ENCODE peak calls at places on chromosomes 6 and 20, in four cellular contexts. A is CD4-positive, alpha-beta T cell; C is GM23338; E is neural progenitor cell. D is an unnamed sample.

GRCh38 chr6:129200151-129200550 is 317.2 kb downstream of the LAMA2 start:
- DNase-seq in A (no peak), E (no peak), C (no peak), D (no peak)

GRCh38 chr6:76814496-76815458 is 648.5 kb downstream of the HTR1B start:
- DNase-seq in E (no peak), A (no peak), C (no peak), D (no peak)

GRCh38 chr20:49361872-49362663 is 84.2 kb upstream of the ZNFX1 start:
- DNase-seq in A (no peak), E (no peak), C (no peak), D (no peak)

GRCh38 chr6:107820571-107821261 is 3.4 kb downstream of the SCML4 start:
- DNase-seq in E (peak; percentile 23), C (no peak), A (peak; percentile 48), D (no peak)

GRCh38 chr20:11993886-11994466 is 76.3 kb downstream of the BTBD3 start:
- DNase-seq in A (no peak), C (peak; percentile 17), E (no peak), D (no peak)

GRCh38 chr6:21836772-21837460 is 243.4 kb downstream of the SOX4 start:
- DNase-seq in E (no peak), C (no peak), A (no peak), D (no peak)

GRCh38 chr20:1507276-1507675 is 16.1 kb upstream of the SIRPB2 start:
- DNase-seq in A (no peak), C (no peak), E (peak; percentile 60), D (no peak)

GRCh38 chr6:15595461-15596173 is 67.2 kb downstream of the DTNBP1 start:
- DNase-seq in E (no peak), C (no peak), A (no peak), D (no peak)

GRCh38 chr20:1364106-1364505 is 28.7 kb downstream of the FKBP1A start:
- DNase-seq in E (no peak), C (no peak), A (no peak), D (no peak)

GRCh38 chr6:56688521-56688920 is 45.8 kb upstream of the DST start:
- DNase-seq in E (no peak), C (no peak), A (no peak), D (no peak)

GRCh38 chr20:58570181-58570859 is 55.1 kb upstream of the APCDD1L start:
- DNase-seq in C (no peak), A (no peak), E (no peak), D (no peak)

GRCh38 chr20:45359406-45360148 is 3.4 kb upstream of the SYS1 start:
- DNase-seq in E (peak; percentile 53), A (no peak), C (no peak), D (peak; percentile 56)

GRCh38 chr6:137827977-137828815 is 38.9 kb upstream of the TNFAIP3 start:
- DNase-seq in C (no peak), E (no peak), A (no peak), D (no peak)

GRCh38 chr6:16184129-16184528 is 54.3 kb upstream of the GMPR start:
- DNase-seq in E (peak; percentile 28), C (peak; percentile 43), A (no peak), D (peak; percentile 54)

GRCh38 chr6:69416739-69417138 is 380.1 kb downstream of the LMBRD1 start:
- DNase-seq in A (no peak), E (no peak), C (no peak), D (no peak)

GRCh38 chr6:74891358-74891811 is 314.5 kb downstream of the COL12A1 start:
- DNase-seq in C (no peak), E (no peak), A (no peak), D (no peak)

GRCh38 chr20:41365785-41366545 is 653 bp downstream of the EMILIN3 start:
- DNase-seq in C (peak; percentile 61), A (no peak), E (peak; percentile 62), D (no peak)

GRCh38 chr6:76831299-76831698 is 632.0 kb downstream of the HTR1B start:
- DNase-seq in C (no peak), E (no peak), A (no peak), D (no peak)

GRCh38 chr6:151119823-151120524 is 119.8 kb upstream of the AKAP12 start:
- DNase-seq in C (no peak), A (no peak), E (peak; percentile 40), D (peak; percentile 75)

GRCh38 chr6:143843689-143844405 is 709 bp downstream of the LTV1 start:
- DNase-seq in E (peak; percentile 8), C (no peak), A (no peak), D (no peak)

GRCh38 chr20:14334306-14334930 is 3.0 kb downstream of the FLRT3 start:
- DNase-seq in C (peak; percentile 63), E (peak; percentile 87), A (no peak), D (no peak)

GRCh38 chr6:138651491-138651890 is 122.1 kb upstream of the CCDC28A start:
- DNase-seq in A (no peak), C (no peak), E (no peak), D (no peak)

GRCh38 chr6:100171533-100172321 is 177.7 kb upstream of the MCHR2 start:
- DNase-seq in A (no peak), E (no peak), C (no peak), D (no peak)

GRCh38 chr20:11459090-11459877 is 458.4 kb upstream of the BTBD3 start:
- DNase-seq in E (no peak), A (no peak), C (no peak), D (no peak)

GRCh38 chr20:35305682-35306556 is 13.7 kb upstream of the FAM83C start:
- DNase-seq in A (no peak), C (no peak), E (no peak), D (peak; percentile 85)

GRCh38 chr6:35025241-35026188 is 115.6 kb downstream of the TCP11 start:
- DNase-seq in A (no peak), E (no peak), C (peak; percentile 52), D (no peak)

GRCh38 chr6:97138581-97138980 is 144.4 kb downstream of the MMS22L start:
- DNase-seq in A (no peak), C (no peak), E (no peak), D (no peak)

GRCh38 chr6:122712864-122713612 is 66.5 kb upstream of the FABP7 start:
- DNase-seq in A (no peak), C (no peak), E (peak; percentile 26), D (no peak)

GRCh38 chr6:113879186-113880096 is 22.3 kb downstream of the MARCKS start:
- DNase-seq in C (peak; percentile 80), E (peak; percentile 68), A (no peak), D (no peak)

GRCh38 chr6:15653581-15653980 is 9.2 kb downstream of the DTNBP1 start:
- DNase-seq in E (no peak), A (no peak), C (no peak), D (no peak)

GRCh38 chr20:3846378-3846739 is 275 bp upstream of the MAVS start:
- DNase-seq in C (no peak), A (no peak), E (peak; percentile 36), D (no peak)

GRCh38 chr20:45372646-45373352 is 5.3 kb downstream of the TP53TG5 start:
- DNase-seq in A (no peak), C (peak; percentile 72), E (peak; percentile 51), D (no peak)

GRCh38 chr6:81298751-81299150 is 453.7 kb downstream of the TENT5A start:
- DNase-seq in E (no peak), A (no peak), C (no peak), D (no peak)

GRCh38 chr6:41976794-41977484 is 35.3 kb upstream of the CCND3 start:
- DNase-seq in A (no peak), C (no peak), E (no peak), D (no peak)

GRCh38 chr6:78513856-78514255 is 353.5 kb upstream of the IRAK1BP1 start:
- DNase-seq in E (peak; percentile 59), A (no peak), C (peak; percentile 81), D (no peak)

GRCh38 chr6:106612956-106613516 is 16.3 kb downstream of the RTN4IP1 start:
- DNase-seq in A (no peak), C (no peak), E (no peak), D (no peak)

GRCh38 chr6:106611030-106611429 is 18.3 kb downstream of the RTN4IP1 start:
- DNase-seq in E (no peak), C (no peak), A (no peak), D (no peak)

GRCh38 chr6:106608080-106608668 is 21.1 kb downstream of the RTN4IP1 start:
- DNase-seq in A (no peak), C (peak; percentile 89), E (peak; percentile 65), D (no peak)

GRCh38 chr6:106613590-106613989 is 15.7 kb downstream of the RTN4IP1 start:
- DNase-seq in A (no peak), C (peak; percentile 66), E (no peak), D (no peak)

DNA sequence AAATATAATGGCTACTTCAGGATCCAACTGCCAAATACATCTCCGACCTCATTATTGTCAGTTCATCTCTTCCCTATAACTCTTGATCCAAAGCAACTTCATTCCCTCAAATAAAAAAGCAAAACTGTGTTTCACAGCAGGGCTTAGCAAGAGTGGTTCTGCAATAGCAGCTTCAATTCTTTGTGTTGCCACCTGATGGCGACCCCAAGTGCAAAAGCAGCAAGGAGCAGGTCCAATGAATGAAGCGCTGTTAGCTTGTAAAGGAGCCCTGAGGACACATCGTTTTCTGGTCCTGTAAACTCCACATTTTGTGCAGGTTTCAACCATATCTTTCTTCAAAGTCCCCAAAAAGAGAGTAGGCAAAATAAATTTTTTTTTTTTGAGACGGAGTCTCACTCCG is 19.6 kb downstream of the RTN4IP1 start:
- DNase-seq in A (no peak), E (peak; percentile 32), C (peak; percentile 67), D (peak; percentile 66)
- TF ChIP-seq CTCF in A (no peak), E (peak; percentile 47), C (peak; percentile 81), D (peak; percentile 22)

GRCh38 chr6:134936476-134936875 is 13.4 kb downstream of the ALDH8A1 start:
- DNase-seq in A (no peak), E (no peak), C (no peak), D (no peak)
- H3K27ac ChIP-seq in A (no peak overlapping the region), E (no peak overlapping the region), C (no peak overlapping the region), D (no peak overlapping the region)

GRCh38 chr6:88599561-88599960 is 363.9 kb downstream of the RNGTT start:
- DNase-seq in E (no peak), A (no peak), C (peak; percentile 30), D (no peak)
- TF ChIP-seq CTCF in E (no peak), A (no peak), C (peak; percentile 41), D (no peak)

GRCh38 chr6:170028629-170029345 is 262.1 kb downstream of the DLL1 start:
- DNase-seq in E (no peak), A (no peak), C (no peak), D (peak; percentile 47)

GRCh38 chr6:170024940-170025339 is 265.9 kb downstream of the DLL1 start:
- DNase-seq in A (no peak), C (no peak), E (no peak), D (no peak)

GRCh38 chr6:170027111-170028043 is 263.5 kb downstream of the DLL1 start:
- DNase-seq in A (no peak), E (no peak), C (no peak), D (no peak)

GRCh38 chr6:170025341-170026271 is 265.3 kb downstream of the DLL1 start:
- DNase-seq in E (no peak), C (no peak), A (no peak), D (peak; percentile 48)

GRCh38 chr6:170026272-170027110 is 264.4 kb downstream of the DLL1 start:
- DNase-seq in A (no peak), E (no peak), C (peak; percentile 8), D (peak; percentile 76)
- H3K27ac ChIP-seq in A (no peak overlapping the region), E (no peak overlapping the region), C (no peak overlapping the region), D (no peak overlapping the region)

GRCh38 chr20:52192296-52193007 is 873 bp upstream of the ZFP64 start:
- DNase-seq in A (no peak), E (peak; percentile 78), C (no peak), D (peak; percentile 52)
- TF ChIP-seq CTCF in A (no peak), E (peak; percentile 34), C (peak; percentile 30), D (no peak)

GRCh38 chr6:31615748-31616147 is 714 bp downstream of the AIF1 start:
- DNase-seq in C (peak; percentile 38), E (no peak), A (no peak), D (no peak)
- H3K27ac ChIP-seq in C (peak overlapping the region; percentile 66), E (no peak overlapping the region), A (no peak overlapping the region), D (peak overlapping the region; percentile 30)

GRCh38 chr20:47311967-47312681 is 44.4 kb downstream of the ZMYND8 start:
- DNase-seq in E (no peak), C (no peak), A (no peak), D (no peak)
- TF ChIP-seq CTCF in E (peak; percentile 20), C (peak; percentile 16), A (no peak), D (no peak)